ENCODE peak calls at places on chromosomes 5 and 9, in seven cellular contexts. One of them, this sample, is unnamed.
A peak's percentile ranks its signal among the peaks of the same experiment; 100 is the strongest.

GRCh38 chr9:83119873-83120272 is 56.9 kb upstream of the RASEF start:
- DNase-seq in upper lobe of left lung: no peak
- DNase-seq in IMR-90: no peak
- DNase-seq in body of pancreas: no peak
- DNase-seq in stomach: no peak
- DNase-seq in breast epithelium: no peak
- DNase-seq in Peyer's patch: no peak
- DNase-seq in this sample: no peak

GRCh38 chr5:132099073-132099748 is 25.6 kb downstream of the CSF2 start:
- DNase-seq in stomach: no peak
- DNase-seq in IMR-90: no peak
- DNase-seq in upper lobe of left lung: no peak
- DNase-seq in breast epithelium: no peak
- DNase-seq in body of pancreas: no peak
- DNase-seq in Peyer's patch: no peak
- DNase-seq in this sample: no peak

GRCh38 chr5:104179057-104179456 is 616.5 kb upstream of the NUDT12 start:
- DNase-seq in body of pancreas: peak; percentile 50
- DNase-seq in upper lobe of left lung: no peak
- DNase-seq in stomach: peak; percentile 30
- DNase-seq in breast epithelium: no peak
- DNase-seq in Peyer's patch: peak; percentile 63
- DNase-seq in IMR-90: peak; percentile 63
- DNase-seq in this sample: peak; percentile 42

GRCh38 chr9:110069326-110070248 is 138.4 kb downstream of the C9orf152 start:
- DNase-seq in stomach: no peak
- DNase-seq in IMR-90: peak; percentile 96
- DNase-seq in Peyer's patch: no peak
- DNase-seq in breast epithelium: no peak
- DNase-seq in upper lobe of left lung: no peak
- DNase-seq in body of pancreas: no peak
- DNase-seq in this sample: peak; percentile 62

GRCh38 chr9:27194401-27195091 is 85.5 kb downstream of the TEK start:
- DNase-seq in IMR-90: peak; percentile 87
- DNase-seq in breast epithelium: no peak
- DNase-seq in Peyer's patch: no peak
- DNase-seq in body of pancreas: no peak
- DNase-seq in stomach: no peak
- DNase-seq in upper lobe of left lung: no peak
- DNase-seq in this sample: peak; percentile 47

GRCh38 chr5:929596-929995 is 36.9 kb downstream of the TRIP13 start:
- DNase-seq in body of pancreas: peak; percentile 6
- DNase-seq in IMR-90: no peak
- DNase-seq in Peyer's patch: peak; percentile 21
- DNase-seq in upper lobe of left lung: no peak
- DNase-seq in breast epithelium: no peak
- DNase-seq in stomach: no peak
- DNase-seq in this sample: no peak

GRCh38 chr9:9337129-9337528 is 1275.7 kb downstream of the PTPRD start:
- DNase-seq in upper lobe of left lung: no peak
- DNase-seq in stomach: no peak
- DNase-seq in breast epithelium: no peak
- DNase-seq in IMR-90: no peak
- DNase-seq in body of pancreas: no peak
- DNase-seq in Peyer's patch: no peak
- DNase-seq in this sample: no peak

GRCh38 chr5:132808448-132808847 is 4.7 kb upstream of the SOWAHA start:
- DNase-seq in IMR-90: no peak
- DNase-seq in Peyer's patch: no peak
- DNase-seq in stomach: no peak
- DNase-seq in breast epithelium: no peak
- DNase-seq in upper lobe of left lung: no peak
- DNase-seq in body of pancreas: no peak
- DNase-seq in this sample: no peak

GRCh38 chr5:102865510-102866314 is 110.6 kb downstream of the PAM start:
- DNase-seq in IMR-90: peak; percentile 88
- DNase-seq in stomach: peak; percentile 67
- DNase-seq in upper lobe of left lung: peak; percentile 93
- DNase-seq in breast epithelium: no peak
- DNase-seq in body of pancreas: peak; percentile 58
- DNase-seq in Peyer's patch: peak; percentile 63
- DNase-seq in this sample: peak; percentile 47

GRCh38 chr9:134570726-134571325 is 70.8 kb upstream of the COL5A1 start:
- DNase-seq in IMR-90: no peak
- DNase-seq in upper lobe of left lung: peak; percentile 72
- DNase-seq in breast epithelium: no peak
- DNase-seq in body of pancreas: peak; percentile 6
- DNase-seq in Peyer's patch: peak; percentile 25
- DNase-seq in stomach: peak; percentile 20
- DNase-seq in this sample: no peak

GRCh38 chr9:106653111-106653697 is 209.8 kb upstream of the ZNF462 start:
- DNase-seq in IMR-90: no peak
- DNase-seq in breast epithelium: no peak
- DNase-seq in Peyer's patch: no peak
- DNase-seq in stomach: no peak
- DNase-seq in body of pancreas: no peak
- DNase-seq in upper lobe of left lung: no peak
- DNase-seq in this sample: no peak

GRCh38 chr9:85178486-85178885 is 509.0 kb downstream of the NTRK2 start:
- DNase-seq in IMR-90: no peak
- DNase-seq in breast epithelium: no peak
- DNase-seq in Peyer's patch: no peak
- DNase-seq in upper lobe of left lung: no peak
- DNase-seq in stomach: no peak
- DNase-seq in body of pancreas: no peak
- DNase-seq in this sample: no peak

GRCh38 chr5:52740007-52740406 is 47.7 kb upstream of the ITGA1 start:
- DNase-seq in upper lobe of left lung: no peak
- DNase-seq in Peyer's patch: no peak
- DNase-seq in breast epithelium: no peak
- DNase-seq in stomach: no peak
- DNase-seq in body of pancreas: no peak
- DNase-seq in IMR-90: no peak
- DNase-seq in this sample: no peak

GRCh38 chr5:180121799-180122198 is 50.2 kb upstream of the RNF130 start:
- DNase-seq in IMR-90: no peak
- DNase-seq in Peyer's patch: peak; percentile 10
- DNase-seq in body of pancreas: no peak
- DNase-seq in stomach: no peak
- DNase-seq in breast epithelium: no peak
- DNase-seq in upper lobe of left lung: no peak
- DNase-seq in this sample: no peak

GRCh38 chr9:18404482-18405029 is 69.4 kb upstream of the ADAMTSL1 start:
- DNase-seq in stomach: no peak
- DNase-seq in Peyer's patch: no peak
- DNase-seq in upper lobe of left lung: no peak
- DNase-seq in body of pancreas: no peak
- DNase-seq in IMR-90: no peak
- DNase-seq in breast epithelium: no peak
- DNase-seq in this sample: no peak

GRCh38 chr5:39811381-39811780 is 386.6 kb upstream of the DAB2 start:
- DNase-seq in upper lobe of left lung: no peak
- DNase-seq in breast epithelium: no peak
- DNase-seq in Peyer's patch: no peak
- DNase-seq in IMR-90: no peak
- DNase-seq in body of pancreas: no peak
- DNase-seq in stomach: no peak
- DNase-seq in this sample: no peak

GRCh38 chr5:78630047-78630446 is 18.5 kb downstream of the LHFPL2 start:
- DNase-seq in stomach: no peak
- DNase-seq in IMR-90: no peak
- DNase-seq in breast epithelium: no peak
- DNase-seq in body of pancreas: no peak
- DNase-seq in upper lobe of left lung: no peak
- DNase-seq in Peyer's patch: no peak
- DNase-seq in this sample: no peak

DNA sequence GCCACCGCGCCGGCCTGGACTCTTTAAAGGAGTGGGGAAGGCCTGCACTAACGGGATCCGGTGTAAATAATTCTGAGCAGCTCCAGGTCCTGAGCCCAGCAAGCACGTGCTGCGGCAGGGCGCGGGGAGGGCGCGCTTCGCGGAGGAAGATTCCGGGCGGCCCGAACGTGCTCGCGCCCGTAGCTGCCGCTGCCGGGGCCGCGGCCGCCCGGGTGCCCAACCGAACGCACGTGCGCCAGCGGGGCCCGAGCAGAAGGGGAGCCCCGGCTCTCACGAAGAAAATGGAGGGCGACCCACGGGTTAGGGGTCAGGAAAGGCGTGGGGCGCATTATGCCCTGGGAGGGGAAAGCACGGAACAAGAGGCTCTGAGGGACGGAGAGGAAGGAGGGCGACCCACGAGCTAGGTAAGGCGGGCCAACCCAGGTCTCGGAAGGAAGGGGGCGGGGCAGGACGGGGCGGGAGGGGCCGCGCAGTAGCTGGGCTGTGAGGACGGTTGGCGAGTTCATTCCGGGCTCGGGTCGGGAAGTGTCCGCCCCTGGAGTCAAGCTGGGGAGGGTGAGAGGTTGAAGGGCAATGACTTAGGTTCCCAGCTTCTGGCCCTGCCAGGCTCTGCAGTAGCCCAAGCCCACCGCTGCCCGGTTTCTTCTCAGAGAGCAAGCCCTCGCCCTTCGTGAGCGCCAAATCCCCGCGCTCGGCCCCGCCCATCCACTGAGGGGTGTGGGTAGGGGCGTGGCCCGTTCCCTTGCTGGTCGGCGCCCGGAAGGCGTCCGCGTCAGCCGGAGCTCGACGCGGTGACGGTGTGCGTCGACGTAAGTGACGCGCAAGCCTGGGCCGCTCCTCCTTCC is at the start of gene ZNF131:
- DNase-seq in breast epithelium: peak; percentile 96
- DNase-seq in Peyer's patch: peak; percentile 98
- DNase-seq in body of pancreas: peak; percentile 95
- DNase-seq in stomach: peak; percentile 97
- DNase-seq in upper lobe of left lung: peak; percentile 99
- DNase-seq in IMR-90: peak; percentile 98
- DNase-seq in this sample: peak; percentile 96
- TF ChIP-seq POLR2A in breast epithelium: no peak
- TF ChIP-seq POLR2A in Peyer's patch: peak; percentile 68
- TF ChIP-seq POLR2A in body of pancreas: peak; percentile 83
- TF ChIP-seq POLR2A in stomach: no peak
- TF ChIP-seq POLR2A in upper lobe of left lung: peak; percentile 88
- TF ChIP-seq POLR2A in IMR-90: peak; percentile 75
- TF ChIP-seq POLR2A in this sample: peak; percentile 63

DNA sequence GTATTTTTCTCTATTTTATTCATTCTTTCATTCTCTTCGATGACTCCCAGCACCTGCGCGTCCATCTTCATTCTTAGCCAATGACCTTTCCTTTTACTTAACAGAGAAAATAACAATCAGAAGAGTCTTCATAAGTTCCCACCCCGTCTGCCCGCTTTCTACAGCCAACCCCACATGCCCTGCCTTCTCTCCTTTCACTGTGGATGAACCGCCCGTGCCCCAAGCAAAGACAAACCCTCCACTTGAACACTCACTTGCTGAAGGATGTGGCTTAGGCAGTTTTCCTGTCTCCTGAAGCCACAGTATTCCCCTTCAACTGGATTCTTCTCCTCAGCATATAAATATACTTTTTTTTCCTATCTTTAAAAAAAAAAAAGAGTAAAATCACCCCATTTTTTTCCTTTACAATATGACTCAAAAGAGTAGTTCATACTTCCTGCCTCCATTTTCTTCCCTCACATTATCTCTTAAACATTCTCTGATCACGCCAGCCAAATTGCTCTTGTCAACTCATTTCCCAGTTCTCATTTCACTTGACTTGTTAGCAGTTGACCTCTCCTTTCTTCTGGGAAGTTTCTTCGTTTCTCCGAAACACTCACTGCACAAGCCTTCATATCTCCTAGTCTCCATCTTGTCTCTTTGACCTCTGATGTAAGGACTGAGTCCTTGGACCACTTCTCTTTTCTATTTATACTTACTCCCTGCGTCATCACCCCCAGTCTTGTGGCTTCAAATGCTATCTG is 11.1 kb downstream of the NIPSNAP3B start:
- DNase-seq in stomach: no peak
- DNase-seq in body of pancreas: no peak
- DNase-seq in IMR-90: no peak
- DNase-seq in Peyer's patch: no peak
- DNase-seq in breast epithelium: no peak
- DNase-seq in upper lobe of left lung: no peak
- DNase-seq in this sample: no peak
- TF ChIP-seq POLR2A in stomach: no peak
- TF ChIP-seq POLR2A in body of pancreas: no peak
- TF ChIP-seq POLR2A in IMR-90: no peak
- TF ChIP-seq POLR2A in Peyer's patch: no peak
- TF ChIP-seq POLR2A in breast epithelium: no peak
- TF ChIP-seq POLR2A in upper lobe of left lung: peak; percentile 10
- TF ChIP-seq POLR2A in this sample: no peak

GRCh38 chr9:6675268-6675667 is 29.7 kb upstream of the GLDC start:
- DNase-seq in Peyer's patch: no peak
- DNase-seq in body of pancreas: no peak
- DNase-seq in upper lobe of left lung: no peak
- DNase-seq in IMR-90: no peak
- DNase-seq in breast epithelium: no peak
- DNase-seq in stomach: no peak
- DNase-seq in this sample: no peak

GRCh38 chr9:6681147-6681956 is 35.8 kb upstream of the GLDC start:
- DNase-seq in Peyer's patch: peak; percentile 99
- DNase-seq in breast epithelium: peak; percentile 94
- DNase-seq in upper lobe of left lung: peak; percentile 98
- DNase-seq in IMR-90: peak; percentile 98
- DNase-seq in body of pancreas: peak; percentile 98
- DNase-seq in stomach: peak; percentile 97
- DNase-seq in this sample: peak; percentile 95

GRCh38 chr9:6680797-6681146 is 35.2 kb upstream of the GLDC start:
- DNase-seq in upper lobe of left lung: peak; percentile 89
- DNase-seq in breast epithelium: peak; percentile 44
- DNase-seq in body of pancreas: peak; percentile 63
- DNase-seq in IMR-90: peak; percentile 40
- DNase-seq in Peyer's patch: peak; percentile 84
- DNase-seq in stomach: peak; percentile 63
- DNase-seq in this sample: peak; percentile 63

GRCh38 chr9:6676254-6676928 is 30.9 kb upstream of the GLDC start:
- DNase-seq in IMR-90: no peak
- DNase-seq in upper lobe of left lung: no peak
- DNase-seq in stomach: no peak
- DNase-seq in Peyer's patch: no peak
- DNase-seq in body of pancreas: no peak
- DNase-seq in breast epithelium: no peak
- DNase-seq in this sample: no peak

DNA sequence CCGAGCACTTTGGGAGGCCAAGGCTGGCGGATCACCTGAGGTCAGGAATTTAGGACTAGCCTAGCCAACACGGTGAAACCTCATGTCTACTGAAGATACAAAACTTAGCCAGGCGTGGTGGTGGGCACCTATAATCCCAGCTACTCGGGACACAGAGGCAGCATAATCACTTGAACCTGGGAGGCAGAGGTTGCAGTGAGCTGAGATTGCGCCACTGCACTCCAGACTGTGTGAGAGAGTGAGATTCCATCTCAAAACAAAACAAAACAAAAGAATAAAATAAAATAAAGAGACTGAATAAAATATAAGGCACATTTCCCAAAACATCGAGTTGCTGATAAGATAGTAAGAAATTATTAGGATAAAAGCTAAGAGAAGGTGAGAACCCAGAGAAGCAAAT is 32.3 kb upstream of the GLDC start:
- DNase-seq in IMR-90: no peak
- DNase-seq in stomach: no peak
- DNase-seq in upper lobe of left lung: no peak
- DNase-seq in Peyer's patch: no peak
- DNase-seq in breast epithelium: no peak
- DNase-seq in body of pancreas: no peak
- DNase-seq in this sample: no peak
- TF ChIP-seq POLR2A in IMR-90: no peak
- TF ChIP-seq POLR2A in stomach: no peak
- TF ChIP-seq POLR2A in upper lobe of left lung: no peak
- TF ChIP-seq POLR2A in Peyer's patch: no peak
- TF ChIP-seq POLR2A in breast epithelium: no peak
- TF ChIP-seq POLR2A in body of pancreas: no peak
- TF ChIP-seq POLR2A in this sample: no peak

GRCh38 chr5:42804717-42805339 is 6.9 kb downstream of the SELENOP start:
- DNase-seq in body of pancreas: no peak
- DNase-seq in breast epithelium: no peak
- DNase-seq in IMR-90: no peak
- DNase-seq in upper lobe of left lung: no peak
- DNase-seq in Peyer's patch: no peak
- DNase-seq in stomach: no peak
- DNase-seq in this sample: no peak
- TF ChIP-seq POLR2A in body of pancreas: no peak
- TF ChIP-seq POLR2A in breast epithelium: no peak
- TF ChIP-seq POLR2A in IMR-90: no peak
- TF ChIP-seq POLR2A in upper lobe of left lung: no peak
- TF ChIP-seq POLR2A in Peyer's patch: no peak
- TF ChIP-seq POLR2A in stomach: no peak
- TF ChIP-seq POLR2A in this sample: no peak

This sample was measured in H54.